ENCODE peak calls at places on chromosomes 16 and 17, in six cellular contexts. O is RPMI7951, W is amniotic stem cell, P is iris pigment epithelial cell, R is Calu3, H is RWPE2. K is an unnamed sample.

GRCh38 chr17:75854111-75854748 is 905 bp downstream of the WBP2 start:
- DNase-seq in H (no peak), R (no peak), W (no peak), O (peak), P (peak), K (no peak)

GRCh38 chr17:65660078-65660477 is 98.6 kb upstream of the AXIN2 start:
- DNase-seq in W (no peak), R (no peak), O (no peak), P (no peak), H (no peak), K (no peak)

GRCh38 chr16:79150128-79150527 is 450.4 kb downstream of the MAF start:
- DNase-seq in W (no peak), H (no peak), O (no peak), R (no peak), P (no peak), K (no peak)

GRCh38 chr16:87342978-87343752 is 26.0 kb upstream of the C16orf95 start:
- DNase-seq in W (no peak), H (no peak), P (no peak), R (no peak), O (no peak), K (no peak)

GRCh38 chr16:29644973-29645698 is 17.9 kb upstream of the SPN start:
- DNase-seq in H (no peak), O (no peak), R (no peak), W (no peak), P (no peak), K (no peak)

GRCh38 chr16:20866161-20866772 is 33.9 kb downstream of the DCUN1D3 start:
- DNase-seq in H (peak), R (peak), O (peak), W (peak), P (peak), K (no peak)

GRCh38 chr17:7740481-7741001 is 23.0 kb downstream of the DNAH2 start:
- DNase-seq in W (no peak), R (no peak), O (peak), P (no peak), H (no peak), K (no peak)

GRCh38 chr17:12296120-12296727 is 275.5 kb downstream of the MAP2K4 start:
- DNase-seq in P (no peak), R (no peak), W (peak), O (no peak), H (no peak), K (no peak)

GRCh38 chr16:7183768-7184167 is 148.9 kb upstream of the RBFOX1 start:
- DNase-seq in O (no peak), H (no peak), R (no peak), W (no peak), P (no peak), K (no peak)

GRCh38 chr16:9322735-9323134 is 231.3 kb downstream of the HAPSTR1 start:
- DNase-seq in O (no peak), R (no peak), P (no peak), W (no peak), H (no peak), K (no peak)

GRCh38 chr17:17498606-17499301 is 2.6 kb upstream of the RASD1 start:
- DNase-seq in W (no peak), P (no peak), O (no peak), R (no peak), H (peak), K (no peak)

GRCh38 chr16:57530531-57531252 is 5.7 kb downstream of the CCDC102A start:
- DNase-seq in H (peak), P (no peak), R (no peak), O (no peak), W (no peak), K (no peak)

GRCh38 chr17:38341035-38341721 is 2.6 kb downstream of the GPR179 start:
- DNase-seq in R (peak), P (no peak), W (no peak), O (peak), H (no peak), K (no peak)

GRCh38 chr17:32964541-32964940 is 27.1 kb upstream of the SPACA3 start:
- DNase-seq in P (no peak), R (no peak), O (no peak), H (no peak), W (no peak), K (no peak)

K was measured in GM18507.